ENCODE peak calls at places on chromosomes 3 and 15, in five cellular contexts. S, M, A, B and V are unnamed samples.

GRCh38 chr3:14132120-14132519 is 7.3 kb downstream of the TMEM43 start:
- DNase-seq in S (no peak), M (no peak), A (no peak), B (no peak), V (no peak)

GRCh38 chr15:74291101-74292071 is 55.3 kb downstream of the CCDC33 start:
- DNase-seq in S (peak), M (peak), A (no peak), B (peak), V (peak)

GRCh38 chr3:97821413-97821809 is 400 bp upstream of the CRYBG3 start:
- DNase-seq in S (no peak), M (no peak), A (no peak), B (peak), V (no peak)

GRCh38 chr3:46668116-46668515 is 25.4 kb downstream of the ALS2CL start:
- DNase-seq in S (no peak), M (no peak), A (no peak), B (peak), V (no peak)

GRCh38 chr3:87397210-87397609 is 120.8 kb upstream of the POU1F1 start:
- DNase-seq in S (no peak), M (no peak), A (no peak), B (no peak), V (no peak)

GRCh38 chr3:171044828-171045793 is 18.6 kb upstream of the SLC2A2 start:
- DNase-seq in S (no peak), M (peak), A (no peak), B (no peak), V (no peak)

GRCh38 chr3:123656241-123656640 is 71.4 kb upstream of the HACD2 start:
- DNase-seq in S (no peak), M (no peak), A (no peak), B (no peak), V (no peak)

GRCh38 chr15:45790325-45790943 is 155.6 kb downstream of the SQOR start:
- DNase-seq in S (no peak), M (peak), A (no peak), B (peak), V (peak)

GRCh38 chr3:131535596-131535995 is 32.8 kb upstream of the MRPL3 start:
- DNase-seq in S (no peak), M (no peak), A (no peak), B (no peak), V (no peak)

GRCh38 chr3:127822836-127823589 is 698 bp upstream of the MGLL start:
- DNase-seq in S (peak), M (no peak), A (no peak), B (peak), V (peak)

GRCh38 chr15:74613089-74613952 is 2.3 kb upstream of the CLK3 start:
- DNase-seq in S (no peak), M (no peak), A (no peak), B (no peak), V (no peak)

GRCh38 chr15:80343610-80344009 is 60.6 kb upstream of the ARNT2 start:
- DNase-seq in S (no peak), M (no peak), A (no peak), B (no peak), V (no peak)

GRCh38 chr3:45527727-45528126 is 66.8 kb upstream of the LIMD1 start:
- DNase-seq in S (no peak), M (no peak), A (no peak), B (no peak), V (no peak)

GRCh38 chr3:31196881-31197364 is 302.5 kb upstream of the GADL1 start:
- DNase-seq in S (no peak), M (no peak), A (no peak), B (no peak), V (no peak)

GRCh38 chr3:57701781-57702180 is 8.9 kb upstream of the DENND6A start:
- DNase-seq in S (no peak), M (no peak), A (no peak), B (no peak), V (no peak)

GRCh38 chr3:40524222-40524570 is 564 bp upstream of the ZNF621 start:
- DNase-seq in S (no peak), M (no peak), A (no peak), B (no peak), V (no peak)

GRCh38 chr15:90103669-90104329 is 1.5 kb upstream of the IDH2 start:
- DNase-seq in S (no peak), M (peak), A (no peak), B (no peak), V (no peak)

GRCh38 chr3:5036858-5037257 is 57.6 kb downstream of the BHLHE40 start:
- DNase-seq in S (no peak), M (no peak), A (no peak), B (no peak), V (no peak)

GRCh38 chr15:39188930-39189329 is 391.9 kb upstream of the THBS1 start:
- DNase-seq in S (no peak), M (peak), A (no peak), B (no peak), V (no peak)

GRCh38 chr15:66770518-66771350 is 68.7 kb downstream of the SMAD6 start:
- DNase-seq in S (no peak), M (peak), A (no peak), B (no peak), V (no peak)

GRCh38 chr3:184666422-184666821 is 45.4 kb downstream of the MAGEF1 start:
- DNase-seq in S (no peak), M (no peak), A (no peak), B (no peak), V (no peak)

GRCh38 chr15:25738171-25738792 is 124.8 kb downstream of the ATP10A start:
- DNase-seq in S (no peak), M (no peak), A (no peak), B (no peak), V (peak)

GRCh38 chr3:170815340-170815739 is 54.7 kb downstream of the RPL22L1 start:
- DNase-seq in S (peak), M (peak), A (no peak), B (no peak), V (no peak)

GRCh38 chr15:44775923-44776322 is 39.6 kb downstream of the TRIM69 start:
- DNase-seq in S (no peak), M (no peak), A (no peak), B (peak), V (no peak)

GRCh38 chr3:158097571-158098553 is 8.4 kb downstream of the SHOX2 start:
- DNase-seq in S (no peak), M (peak), A (peak), B (no peak), V (peak)

GRCh38 chr15:48337626-48338025 is 6.4 kb downstream of the DUT start:
- DNase-seq in S (no peak), M (no peak), A (no peak), B (no peak), V (no peak)

GRCh38 chr3:188974856-188975611 is 196.7 kb upstream of the TPRG1 start:
- DNase-seq in S (no peak), M (no peak), A (no peak), B (no peak), V (peak)

GRCh38 chr3:159824341-159824740 is 164.3 kb upstream of the IL12A start:
- DNase-seq in S (no peak), M (peak), A (no peak), B (no peak), V (no peak)

GRCh38 chr15:35871812-35872211 is 325.8 kb upstream of the DPH6 start:
- DNase-seq in S (no peak), M (no peak), A (no peak), B (peak), V (no peak)

GRCh38 chr15:85941186-85941855 is 138.3 kb upstream of the AGBL1 start:
- DNase-seq in S (no peak), M (no peak), A (no peak), B (no peak), V (no peak)

GRCh38 chr3:167380004-167380689 is at the start of gene ZBBX:
- DNase-seq in S (peak), M (peak), A (peak), B (peak), V (peak)

GRCh38 chr3:89113887-89114840 is 6.7 kb downstream of the EPHA3 start:
- DNase-seq in S (no peak), M (peak), A (no peak), B (peak), V (no peak)

GRCh38 chr3:190581041-190581501 is 67.2 kb downstream of the IL1RAP start:
- DNase-seq in S (no peak), M (no peak), A (no peak), B (no peak), V (no peak)

GRCh38 chr3:187165144-187165543 is 25.8 kb upstream of the RPL39L start:
- DNase-seq in S (peak), M (peak), A (no peak), B (peak), V (no peak)

GRCh38 chr15:83732770-83733169 is 78.8 kb downstream of the ADAMTSL3 start:
- DNase-seq in S (no peak), M (no peak), A (no peak), B (no peak), V (no peak)
- TF ChIP-seq REST in S (no peak), M (no peak), A (no peak), B (no peak), V (no peak)

DNA sequence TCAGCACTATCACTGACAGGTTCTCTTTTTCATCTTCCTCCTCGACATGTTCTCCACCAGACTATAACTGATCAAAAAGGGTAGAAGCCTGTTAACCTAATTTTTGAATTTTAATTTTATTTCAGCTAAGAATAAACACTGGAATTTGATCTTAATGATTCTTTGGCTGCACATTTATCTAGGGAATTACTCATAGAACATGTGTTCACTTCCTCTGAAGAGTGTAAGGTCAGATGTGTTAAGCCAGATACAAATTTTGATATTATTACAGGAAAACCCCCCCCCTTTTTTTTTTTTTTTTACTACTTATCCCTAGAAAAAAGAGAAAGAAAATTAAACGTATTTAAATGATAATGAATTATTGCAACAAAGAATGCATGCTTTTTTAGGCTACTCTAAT is 15.0 kb downstream of the DCBLD2 start:
- DNase-seq in S (no peak), M (no peak), A (no peak), B (no peak), V (no peak)
- H3K4me3 ChIP-seq in S (no peak), M (no peak), A (no peak), B (peak), V (no peak)

DNA sequence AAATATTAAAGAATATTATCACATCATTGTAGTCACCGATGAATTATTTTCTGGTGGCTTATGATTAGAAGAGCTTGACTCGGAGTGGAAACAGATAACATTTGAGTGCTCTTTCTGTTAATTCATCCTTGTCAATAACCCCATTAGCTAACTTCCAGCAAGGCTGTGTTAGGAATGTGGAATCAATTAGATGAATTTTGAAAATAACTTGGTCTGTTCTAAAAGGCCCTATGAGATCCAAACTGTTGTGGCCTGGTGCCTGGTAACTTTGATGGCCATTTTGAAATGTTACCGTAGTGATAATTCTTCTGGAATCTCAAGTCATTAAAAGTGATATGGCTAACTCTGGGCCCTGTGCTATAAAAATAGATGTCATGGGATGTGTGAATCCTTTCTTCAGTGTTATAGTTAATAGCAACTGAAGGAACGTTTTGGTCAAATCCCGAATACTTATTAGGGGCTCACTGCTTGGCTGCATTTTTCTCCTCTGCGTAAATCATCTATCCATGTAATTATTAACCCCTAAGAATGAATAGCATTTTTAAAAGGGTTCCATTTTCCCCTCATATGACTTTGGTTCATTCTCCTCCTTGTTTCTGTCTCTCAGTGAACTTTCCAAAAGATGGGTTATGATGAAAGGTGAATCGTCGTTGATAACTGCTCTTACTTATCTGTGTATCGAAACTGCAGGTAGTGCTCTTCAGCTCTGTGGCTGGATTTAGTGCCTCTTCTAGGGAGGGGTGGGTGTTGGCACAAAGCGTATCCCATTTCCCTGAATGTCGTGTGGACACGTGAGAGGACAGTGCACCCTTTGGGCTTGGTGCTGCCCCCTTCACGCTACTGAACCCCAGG is 82.7 kb downstream of the IGF1R start:
- DNase-seq in S (no peak), M (no peak), A (no peak), B (no peak), V (no peak)
- TF ChIP-seq GABPA in S (no peak), M (no peak), A (no peak), B (no peak), V (no peak)

GRCh38 chr3:49157289-49157688 is 8.8 kb downstream of the CCDC71 start:
- DNase-seq in S (no peak), M (no peak), A (no peak), B (no peak), V (no peak)

GRCh38 chr3:49161197-49161596 is 4.9 kb downstream of the CCDC71 start:
- DNase-seq in S (no peak), M (no peak), A (no peak), B (no peak), V (no peak)

GRCh38 chr3:49161808-49162530 is 4.2 kb downstream of the CCDC71 start:
- DNase-seq in S (no peak), M (no peak), A (no peak), B (no peak), V (peak)

GRCh38 chr3:49158792-49159191 is 7.3 kb downstream of the CCDC71 start:
- DNase-seq in S (no peak), M (no peak), A (no peak), B (no peak), V (no peak)

GRCh38 chr3:49158108-49158709 is 7.9 kb downstream of the CCDC71 start:
- DNase-seq in S (no peak), M (peak), A (peak), B (peak), V (peak)
- TF ChIP-seq REST in S (no peak), M (no peak), A (no peak), B (no peak), V (no peak)

GRCh38 chr15:68930268-68931022 is at the start of gene SPESP1:
- DNase-seq in S (no peak), M (no peak), A (no peak), B (peak), V (no peak)
- H3K4me3 ChIP-seq in S (no peak), M (no peak), A (no peak), B (no peak), V (no peak)